ENCODE peak calls at places on chromosomes 1 and 21, in ten cellular contexts. One of them, this sample, is unnamed.

GRCh38 chr1:153659656-153660055 is 1.2 kb downstream of the SNAPIN start:
- DNase-seq in fibroblast of mammary gland: no peak
- DNase-seq in NCI-H2029 treated with DMSO at 0.1 percent for 48 hours: no peak
- DNase-seq in H4: no peak
- DNase-seq in pulmonary artery endothelial cell: no peak
- DNase-seq in psoas muscle: no peak
- DNase-seq in AG09309: no peak
- DNase-seq in PC-3: no peak
- DNase-seq in T-cell: no peak
- DNase-seq in anterior cingulate cortex: no peak
- DNase-seq in this sample: no peak

GRCh38 chr1:230816018-230816417 is 52.3 kb downstream of the C1orf198 start:
- DNase-seq in PC-3: no peak
- DNase-seq in fibroblast of mammary gland: no peak
- DNase-seq in anterior cingulate cortex: no peak
- DNase-seq in NCI-H2029 treated with DMSO at 0.1 percent for 48 hours: no peak
- DNase-seq in psoas muscle: no peak
- DNase-seq in AG09309: no peak
- DNase-seq in H4: no peak
- DNase-seq in pulmonary artery endothelial cell: no peak
- DNase-seq in T-cell: no peak
- DNase-seq in this sample: no peak

GRCh38 chr1:12271033-12271432 is 41.2 kb downstream of the VPS13D start:
- DNase-seq in anterior cingulate cortex: no peak
- DNase-seq in pulmonary artery endothelial cell: no peak
- DNase-seq in T-cell: no peak
- DNase-seq in H4: no peak
- DNase-seq in psoas muscle: no peak
- DNase-seq in AG09309: no peak
- DNase-seq in PC-3: no peak
- DNase-seq in NCI-H2029 treated with DMSO at 0.1 percent for 48 hours: no peak
- DNase-seq in fibroblast of mammary gland: no peak
- DNase-seq in this sample: no peak

GRCh38 chr1:109537450-109538178 is 2.1 kb upstream of the GPR61 start:
- DNase-seq in anterior cingulate cortex: no peak
- DNase-seq in pulmonary artery endothelial cell: no peak
- DNase-seq in NCI-H2029 treated with DMSO at 0.1 percent for 48 hours: no peak
- DNase-seq in T-cell: no peak
- DNase-seq in PC-3: no peak
- DNase-seq in AG09309: no peak
- DNase-seq in fibroblast of mammary gland: no peak
- DNase-seq in H4: no peak
- DNase-seq in psoas muscle: no peak
- DNase-seq in this sample: no peak

GRCh38 chr1:51973587-51974474 is 16.7 kb downstream of the RAB3B start:
- DNase-seq in pulmonary artery endothelial cell: no peak
- DNase-seq in AG09309: no peak
- DNase-seq in fibroblast of mammary gland: peak; percentile 49
- DNase-seq in NCI-H2029 treated with DMSO at 0.1 percent for 48 hours: peak; percentile 82
- DNase-seq in H4: no peak
- DNase-seq in anterior cingulate cortex: no peak
- DNase-seq in PC-3: peak; percentile 49
- DNase-seq in psoas muscle: no peak
- DNase-seq in T-cell: no peak
- DNase-seq in this sample: no peak

GRCh38 chr1:53046930-53047329 is 15.1 kb upstream of the PODN start:
- DNase-seq in NCI-H2029 treated with DMSO at 0.1 percent for 48 hours: peak; percentile 96
- DNase-seq in pulmonary artery endothelial cell: peak; percentile 68
- DNase-seq in fibroblast of mammary gland: peak; percentile 73
- DNase-seq in anterior cingulate cortex: no peak
- DNase-seq in H4: peak; percentile 38
- DNase-seq in AG09309: no peak
- DNase-seq in PC-3: peak; percentile 33
- DNase-seq in psoas muscle: no peak
- DNase-seq in T-cell: no peak
- DNase-seq in this sample: no peak

GRCh38 chr1:8357329-8358101 is 39.6 kb downstream of the SLC45A1 start:
- DNase-seq in fibroblast of mammary gland: no peak
- DNase-seq in NCI-H2029 treated with DMSO at 0.1 percent for 48 hours: no peak
- DNase-seq in PC-3: no peak
- DNase-seq in psoas muscle: no peak
- DNase-seq in AG09309: no peak
- DNase-seq in anterior cingulate cortex: no peak
- DNase-seq in H4: no peak
- DNase-seq in T-cell: no peak
- DNase-seq in pulmonary artery endothelial cell: no peak
- DNase-seq in this sample: peak; percentile 49

GRCh38 chr1:69737527-69738176 is 169.9 kb downstream of the LRRC7 start:
- DNase-seq in NCI-H2029 treated with DMSO at 0.1 percent for 48 hours: peak; percentile 82
- DNase-seq in pulmonary artery endothelial cell: peak; percentile 24
- DNase-seq in fibroblast of mammary gland: peak; percentile 81
- DNase-seq in psoas muscle: no peak
- DNase-seq in AG09309: peak; percentile 42
- DNase-seq in PC-3: peak; percentile 79
- DNase-seq in anterior cingulate cortex: no peak
- DNase-seq in H4: peak; percentile 88
- DNase-seq in T-cell: no peak
- DNase-seq in this sample: no peak

GRCh38 chr1:116502915-116503314 is 67.9 kb downstream of the CD58 start:
- DNase-seq in PC-3: no peak
- DNase-seq in T-cell: no peak
- DNase-seq in AG09309: no peak
- DNase-seq in psoas muscle: no peak
- DNase-seq in fibroblast of mammary gland: no peak
- DNase-seq in anterior cingulate cortex: no peak
- DNase-seq in H4: no peak
- DNase-seq in pulmonary artery endothelial cell: no peak
- DNase-seq in NCI-H2029 treated with DMSO at 0.1 percent for 48 hours: no peak
- DNase-seq in this sample: no peak

GRCh38 chr1:196115641-196116040 is 492.6 kb downstream of the KCNT2 start:
- DNase-seq in anterior cingulate cortex: peak; percentile 20
- DNase-seq in fibroblast of mammary gland: peak; percentile 52
- DNase-seq in NCI-H2029 treated with DMSO at 0.1 percent for 48 hours: no peak
- DNase-seq in psoas muscle: peak; percentile 29
- DNase-seq in T-cell: no peak
- DNase-seq in AG09309: no peak
- DNase-seq in pulmonary artery endothelial cell: no peak
- DNase-seq in H4: peak; percentile 41
- DNase-seq in PC-3: peak; percentile 14
- DNase-seq in this sample: peak; percentile 84

GRCh38 chr1:240309804-240310203 is 218.1 kb downstream of the FMN2 start:
- DNase-seq in fibroblast of mammary gland: no peak
- DNase-seq in T-cell: no peak
- DNase-seq in psoas muscle: no peak
- DNase-seq in PC-3: no peak
- DNase-seq in H4: no peak
- DNase-seq in pulmonary artery endothelial cell: no peak
- DNase-seq in AG09309: no peak
- DNase-seq in anterior cingulate cortex: no peak
- DNase-seq in NCI-H2029 treated with DMSO at 0.1 percent for 48 hours: no peak
- DNase-seq in this sample: no peak

GRCh38 chr1:241375906-241376305 is 18.9 kb upstream of the RGS7 start:
- DNase-seq in anterior cingulate cortex: no peak
- DNase-seq in AG09309: peak; percentile 24
- DNase-seq in fibroblast of mammary gland: peak; percentile 12
- DNase-seq in PC-3: no peak
- DNase-seq in H4: no peak
- DNase-seq in NCI-H2029 treated with DMSO at 0.1 percent for 48 hours: no peak
- DNase-seq in pulmonary artery endothelial cell: no peak
- DNase-seq in psoas muscle: no peak
- DNase-seq in T-cell: no peak
- DNase-seq in this sample: no peak

GRCh38 chr1:151891515-151891914 is 17.8 kb downstream of the THEM4 start:
- DNase-seq in PC-3: no peak
- DNase-seq in fibroblast of mammary gland: no peak
- DNase-seq in pulmonary artery endothelial cell: no peak
- DNase-seq in H4: no peak
- DNase-seq in anterior cingulate cortex: no peak
- DNase-seq in T-cell: no peak
- DNase-seq in psoas muscle: no peak
- DNase-seq in NCI-H2029 treated with DMSO at 0.1 percent for 48 hours: no peak
- DNase-seq in AG09309: no peak
- DNase-seq in this sample: no peak

GRCh38 chr21:45354970-45355369 is 50.0 kb upstream of the COL18A1 start:
- DNase-seq in pulmonary artery endothelial cell: no peak
- DNase-seq in psoas muscle: no peak
- DNase-seq in H4: no peak
- DNase-seq in T-cell: no peak
- DNase-seq in fibroblast of mammary gland: no peak
- DNase-seq in anterior cingulate cortex: no peak
- DNase-seq in PC-3: peak; percentile 20
- DNase-seq in NCI-H2029 treated with DMSO at 0.1 percent for 48 hours: no peak
- DNase-seq in AG09309: no peak
- DNase-seq in this sample: no peak

GRCh38 chr1:231828182-231828920 is 201.8 kb downstream of the DISC1 start:
- DNase-seq in pulmonary artery endothelial cell: peak; percentile 93
- DNase-seq in anterior cingulate cortex: no peak
- DNase-seq in PC-3: peak; percentile 99
- DNase-seq in fibroblast of mammary gland: peak; percentile 97
- DNase-seq in psoas muscle: no peak
- DNase-seq in H4: peak; percentile 71
- DNase-seq in AG09309: peak; percentile 85
- DNase-seq in NCI-H2029 treated with DMSO at 0.1 percent for 48 hours: no peak
- DNase-seq in T-cell: no peak
- DNase-seq in this sample: no peak

GRCh38 chr1:29837306-29837646 is 601.0 kb downstream of the PTPRU start:
- DNase-seq in fibroblast of mammary gland: no peak
- DNase-seq in AG09309: no peak
- DNase-seq in T-cell: no peak
- DNase-seq in pulmonary artery endothelial cell: no peak
- DNase-seq in PC-3: no peak
- DNase-seq in anterior cingulate cortex: no peak
- DNase-seq in H4: no peak
- DNase-seq in psoas muscle: no peak
- DNase-seq in NCI-H2029 treated with DMSO at 0.1 percent for 48 hours: no peak
- DNase-seq in this sample: no peak

GRCh38 chr1:32703479-32704291 is 1.1 kb upstream of the SYNC start:
- DNase-seq in AG09309: peak; percentile 94
- DNase-seq in NCI-H2029 treated with DMSO at 0.1 percent for 48 hours: no peak
- DNase-seq in fibroblast of mammary gland: peak; percentile 93
- DNase-seq in H4: peak; percentile 79
- DNase-seq in PC-3: peak; percentile 60
- DNase-seq in pulmonary artery endothelial cell: no peak
- DNase-seq in psoas muscle: no peak
- DNase-seq in T-cell: no peak
- DNase-seq in anterior cingulate cortex: peak; percentile 21
- DNase-seq in this sample: peak; percentile 30

This sample was measured in heart left ventricle.